ENCODE peak calls at places on chromosomes 16 and 17, in ten cellular contexts. G, A, P, X, N, D, F, H, T and Y are unnamed samples.

GRCh38 chr17:65483438-65483837 is 78.0 kb downstream of the AXIN2 start:
- ATAC-seq in P (no peak), T (no peak), D (no peak), X (no peak), N (no peak), G (no peak), A (no peak), H (no peak), F (no peak), Y (no peak)

GRCh38 chr16:53091508-53092211 is 36.9 kb downstream of the CHD9 start:
- ATAC-seq in H (peak), X (no peak), D (peak), F (no peak), N (peak), G (no peak), P (peak), T (no peak), A (no peak), Y (peak)

GRCh38 chr16:82203198-82203597 is 33.2 kb upstream of the MPHOSPH6 start:
- ATAC-seq in A (no peak), H (no peak), P (no peak), X (no peak), G (no peak), T (no peak), N (no peak), D (peak), F (no peak), Y (no peak)

GRCh38 chr17:56325561-56325960 is 172.3 kb downstream of the ANKFN1 start:
- ATAC-seq in T (no peak), G (no peak), F (no peak), H (no peak), N (no peak), D (no peak), A (no peak), P (no peak), X (no peak), Y (no peak)

GRCh38 chr17:47413872-47414271 is 90.1 kb downstream of the EFCAB13 start:
- ATAC-seq in T (no peak), A (no peak), H (no peak), D (no peak), F (no peak), X (no peak), G (no peak), N (no peak), P (no peak), Y (no peak)

GRCh38 chr17:71392715-71393567 is 727.9 kb upstream of the SOX9 start:
- ATAC-seq in G (no peak), P (no peak), N (no peak), H (no peak), X (no peak), T (no peak), F (no peak), A (no peak), D (no peak), Y (no peak)

GRCh38 chr17:3799181-3799627 is 1.8 kb downstream of the ITGAE start:
- ATAC-seq in P (no peak), D (no peak), T (no peak), A (no peak), X (no peak), N (no peak), H (no peak), F (no peak), G (no peak), Y (no peak)

GRCh38 chr16:19513377-19514053 is 8.4 kb downstream of the GDE1 start:
- ATAC-seq in N (no peak), X (no peak), A (no peak), H (no peak), G (no peak), F (no peak), D (peak), T (no peak), P (no peak), Y (no peak)

GRCh38 chr17:7511108-7511507 is 26.9 kb downstream of the POLR2A start:
- ATAC-seq in T (no peak), G (no peak), N (no peak), X (no peak), D (no peak), H (peak), A (no peak), P (no peak), F (peak), Y (no peak)